ENCODE peak calls at places on chromosomes 2 and 18, in five cellular contexts. M, B, I, U and E are unnamed samples.

GRCh38 chr18:22674300-22674699 is 256.6 kb upstream of the CTAGE1 start:
- DNase-seq in M (peak; percentile 60), B (no peak), I (no peak), U (no peak), E (no peak)

GRCh38 chr18:63477972-63478371 is 1.2 kb downstream of the SERPINB5 start:
- DNase-seq in M (no peak), B (no peak), I (no peak), U (no peak), E (no peak)

GRCh38 chr2:237485844-237486243 is 1.2 kb upstream of the MLPH start:
- DNase-seq in M (no peak), B (no peak), I (no peak), U (no peak), E (no peak)

GRCh38 chr2:189594305-189594704 is 13.7 kb upstream of the SLC40A1 start:
- DNase-seq in M (no peak), B (no peak), I (no peak), U (no peak), E (no peak)

GRCh38 chr2:209383212-209383611 is 40.6 kb upstream of the MAP2 start:
- DNase-seq in M (peak; percentile 14), B (no peak), I (no peak), U (no peak), E (no peak)

GRCh38 chr2:226913641-226914040 is 77.8 kb downstream of the RHBDD1 start:
- DNase-seq in M (no peak), B (no peak), I (no peak), U (no peak), E (no peak)

GRCh38 chr18:34322365-34323289 is 97.9 kb upstream of the NOL4 start:
- DNase-seq in M (peak; percentile 62), B (no peak), I (no peak), U (peak; percentile 66), E (peak; percentile 44)

GRCh38 chr2:1789610-1790009 is 45.3 kb upstream of the PXDN start:
- DNase-seq in M (no peak), B (no peak), I (no peak), U (no peak), E (no peak)

GRCh38 chr18:76386071-76386470 is 109.0 kb downstream of the ZNF516 start:
- DNase-seq in M (no peak), B (no peak), I (no peak), U (no peak), E (no peak)

GRCh38 chr18:76384861-76385680 is 110.0 kb downstream of the ZNF516 start:
- DNase-seq in M (no peak), B (no peak), I (no peak), U (no peak), E (no peak)

GRCh38 chr18:76383636-76384035 is 111.4 kb downstream of the ZNF516 start:
- DNase-seq in M (no peak), B (no peak), I (no peak), U (no peak), E (no peak)

GRCh38 chr18:76385681-76385975 is 109.4 kb downstream of the ZNF516 start:
- DNase-seq in M (no peak), B (no peak), I (no peak), U (no peak), E (no peak)

DNA sequence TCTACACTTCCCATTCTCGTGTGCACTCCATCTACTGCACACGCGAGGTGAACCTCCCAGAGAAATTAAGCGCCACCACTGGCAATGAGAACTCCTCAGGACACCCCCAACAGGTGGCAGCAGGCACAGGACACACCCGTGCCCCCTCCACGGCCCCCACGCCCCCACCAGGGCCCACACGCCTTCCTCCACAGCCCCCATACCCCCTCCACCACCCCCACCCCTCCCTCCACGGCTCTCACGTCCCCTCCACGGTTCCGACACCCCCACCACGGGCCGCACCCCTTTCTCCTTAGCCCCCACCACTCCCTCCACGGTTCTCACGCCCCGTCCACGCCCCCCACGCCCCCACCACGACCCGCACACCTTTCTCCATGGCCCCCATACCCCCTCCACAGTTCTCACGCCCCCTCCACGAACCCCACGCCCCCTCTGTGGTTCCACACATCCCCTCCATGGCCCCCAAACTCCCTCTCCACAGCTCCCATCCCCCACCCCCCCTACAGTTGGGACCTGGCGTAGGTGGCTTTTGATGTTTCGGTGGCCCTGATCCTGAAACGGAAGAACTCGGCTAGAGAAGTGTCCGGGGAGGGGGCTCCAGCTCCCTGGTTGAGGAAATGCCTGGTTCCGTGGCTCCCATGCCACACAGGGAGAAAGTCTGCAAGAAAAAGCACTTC is 110.8 kb downstream of the ZNF516 start:
- DNase-seq in M (no peak), B (no peak), I (no peak), U (no peak), E (no peak)
- TF ChIP-seq CTCF in M (no peak), B (no peak), I (no peak), U (no peak), E (no peak)

GRCh38 chr18:78526923-78527775 is 452.5 kb upstream of the SALL3 start:
- DNase-seq in M (no peak), B (no peak), I (no peak), U (no peak), E (no peak)
- TF ChIP-seq CTCF in M (no peak), B (no peak), I (no peak), U (no peak), E (no peak)

GRCh38 chr2:53715568-53715967 is 52.0 kb upstream of the CHAC2 start:
- DNase-seq in M (no peak), B (no peak), I (no peak), U (no peak), E (no peak)
- TF ChIP-seq CTCF in M (peak; percentile 57), B (peak; percentile 59), I (no peak), U (peak; percentile 51), E (peak; percentile 72)

GRCh38 chr18:26104037-26104436 is 13.6 kb upstream of the SS18 start:
- DNase-seq in M (no peak), B (no peak), I (no peak), U (no peak), E (no peak)

GRCh38 chr18:26103579-26103978 is 13.2 kb upstream of the SS18 start:
- DNase-seq in M (no peak), B (no peak), I (peak; percentile 33), U (peak; percentile 71), E (no peak)
- TF ChIP-seq CTCF in M (peak; percentile 24), B (no peak), I (no peak), U (no peak), E (no peak)

GRCh38 chr2:9138507-9139085 is 68.0 kb upstream of the ASAP2 start:
- DNase-seq in M (peak; percentile 17), B (no peak), I (no peak), U (no peak), E (no peak)
- TF ChIP-seq CTCF in M (peak; percentile 38), B (no peak), I (no peak), U (no peak), E (peak; percentile 20)

DNA sequence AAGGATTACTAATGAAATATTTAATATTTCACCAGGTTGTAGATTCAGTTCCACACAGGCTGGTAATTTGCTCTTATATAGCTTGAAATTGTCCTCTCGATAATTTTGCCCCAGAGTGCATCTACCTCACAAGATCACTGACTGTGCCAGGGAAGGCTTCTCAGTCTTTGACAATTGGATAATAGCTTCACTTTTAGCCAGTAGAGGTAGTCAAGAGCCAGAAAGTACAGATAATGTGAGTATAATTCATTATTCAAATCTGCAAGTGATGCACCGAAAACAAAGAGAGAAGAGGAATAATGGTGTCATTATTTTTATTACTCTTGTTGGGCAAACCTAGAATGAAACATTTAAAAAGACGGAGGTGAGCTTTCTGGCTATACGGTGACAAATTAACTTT is 292.8 kb downstream of the EN1 start:
- DNase-seq in M (no peak), B (no peak), I (no peak), U (no peak), E (no peak)
- TF ChIP-seq CTCF in M (no peak), B (no peak), I (no peak), U (no peak), E (no peak)